ENCODE peak calls at places on chromosomes 7 and 10, in six cellular contexts. V, M, K, C, T and G are unnamed samples.

GRCh38 chr7:4479367-4480039 is 202.6 kb upstream of the FOXK1 start:
- DNase-seq in T (no peak), C (peak; percentile 72), V (peak; percentile 74), M (peak; percentile 66), K (peak; percentile 21), G (no peak)

GRCh38 chr7:29289156-29290021 is 94.8 kb downstream of the CHN2 start:
- DNase-seq in C (no peak), M (peak; percentile 58), K (no peak), V (no peak), T (no peak), G (no peak)

GRCh38 chr10:235921-236320 is 100.7 kb downstream of the ZMYND11 start:
- DNase-seq in K (no peak), V (no peak), C (no peak), M (peak; percentile 8), T (no peak), G (no peak)

GRCh38 chr7:2231992-2232765 is 566 bp downstream of the MAD1L1 start:
- DNase-seq in T (no peak), C (no peak), M (no peak), V (peak; percentile 46), K (peak; percentile 29), G (no peak)

GRCh38 chr7:2796358-2797352 is 47.5 kb downstream of the GNA12 start:
- DNase-seq in V (no peak), T (peak; percentile 96), C (no peak), K (no peak), M (peak; percentile 99), G (no peak)

GRCh38 chr10:71694567-71694968 is 25.0 kb downstream of the C10orf105 start:
- DNase-seq in T (no peak), K (no peak), V (no peak), C (no peak), M (no peak), G (no peak)

GRCh38 chr7:116353614-116354013 is 143.3 kb downstream of the TES start:
- DNase-seq in T (peak; percentile 67), C (no peak), V (no peak), M (peak; percentile 76), K (peak; percentile 60), G (no peak)

GRCh38 chr10:92760609-92761008 is 70.9 kb downstream of the HHEX start:
- DNase-seq in T (no peak), C (no peak), V (no peak), K (no peak), M (peak; percentile 73), G (no peak)

GRCh38 chr10:122042836-122043235 is 53.9 kb downstream of the TACC2 start:
- DNase-seq in T (no peak), V (no peak), M (no peak), K (no peak), C (no peak), G (no peak)

GRCh38 chr7:116713918-116714317 is 41.9 kb downstream of the MET start:
- DNase-seq in M (no peak), C (no peak), T (no peak), V (no peak), K (no peak), G (no peak)

GRCh38 chr10:101560293-101561067 is 27.6 kb downstream of the POLL start:
- DNase-seq in K (no peak), C (no peak), M (no peak), T (peak; percentile 42), V (no peak), G (no peak)

GRCh38 chr10:42992156-42992956 is 84.5 kb upstream of the RET start:
- DNase-seq in C (no peak), T (no peak), M (no peak), V (no peak), K (peak; percentile 3), G (peak; percentile 72)

GRCh38 chr7:129188372-129188891 is at the start of gene SMO:
- DNase-seq in T (no peak), K (peak; percentile 46), V (no peak), M (peak; percentile 45), C (peak; percentile 53), G (no peak)

GRCh38 chr10:119416855-119417254 is 125.7 kb downstream of the RGS10 start:
- DNase-seq in M (peak; percentile 64), T (no peak), C (peak; percentile 90), V (peak; percentile 58), K (peak; percentile 62), G (no peak)